ENCODE peak calls at places on chromosomes 7 and 10, in five cellular contexts. M, S, U, D and R are unnamed samples.

GRCh38 chr7:73937014-73937413 is 76.1 kb downstream of the TMEM270 start:
- DNase-seq in U (no peak), M (no peak), S (no peak), D (no peak), R (no peak)

GRCh38 chr7:41817386-41817785 is 114.5 kb upstream of the INHBA start:
- DNase-seq in M (no peak), U (no peak), D (peak; percentile 28), S (no peak), R (no peak)

GRCh38 chr10:132904814-132905649 is 37.3 kb downstream of the CFAP46 start:
- DNase-seq in S (no peak), M (peak; percentile 37), D (no peak), U (no peak), R (no peak)

GRCh38 chr10:31018977-31019376 is 12.7 kb downstream of the ZNF438 start:
- DNase-seq in M (no peak), S (no peak), U (no peak), D (no peak), R (no peak)

GRCh38 chr10:6058677-6059475 is 3.3 kb downstream of the IL2RA start:
- DNase-seq in U (no peak), S (no peak), D (no peak), M (no peak), R (no peak)

GRCh38 chr10:36574212-36574611 is 551.2 kb upstream of the ANKRD30A start:
- DNase-seq in S (no peak), M (no peak), U (peak; percentile 21), D (peak; percentile 31), R (no peak)

GRCh38 chr10:73998623-73999622 is 1.0 kb downstream of the VCL start:
- DNase-seq in U (peak; percentile 80), S (peak; percentile 71), M (peak; percentile 85), D (peak; percentile 75), R (peak; percentile 85)

GRCh38 chr10:5595591-5596590 is 70.5 kb downstream of the ASB13 start:
- DNase-seq in M (no peak), S (no peak), D (peak; percentile 71), U (no peak), R (no peak)

GRCh38 chr7:106737202-106737562 is 76.2 kb upstream of the CCDC71L start:
- DNase-seq in D (peak; percentile 78), M (no peak), S (no peak), U (no peak), R (no peak)

GRCh38 chr10:12221323-12222298 is 25.6 kb downstream of the CDC123 start:
- DNase-seq in S (no peak), M (no peak), U (no peak), D (peak; percentile 21), R (peak; percentile 45)

GRCh38 chr10:21975378-21975990 is 28.0 kb downstream of the DNAJC1 start:
- DNase-seq in U (no peak), D (no peak), M (no peak), S (no peak), R (no peak)

GRCh38 chr10:21184216-21184615 is 287.1 kb upstream of the NEBL start:
- DNase-seq in D (peak; percentile 59), U (peak; percentile 36), S (no peak), M (no peak), R (no peak)

GRCh38 chr7:117259626-117260025 is 63.2 kb downstream of the WNT2 start:
- DNase-seq in S (no peak), U (no peak), M (no peak), D (peak; percentile 48), R (no peak)

GRCh38 chr10:133271521-133272300 is 5.0 kb downstream of the ADAM8 start:
- DNase-seq in U (no peak), D (no peak), M (peak; percentile 79), S (no peak), R (no peak)

GRCh38 chr10:36730316-36730715 is 395.1 kb upstream of the ANKRD30A start:
- DNase-seq in U (no peak), D (no peak), S (no peak), M (no peak), R (no peak)

GRCh38 chr10:117532451-117533107 is 10.0 kb upstream of the EMX2 start:
- DNase-seq in U (no peak), S (no peak), M (no peak), D (no peak), R (no peak)

GRCh38 chr10:117532003-117532385 is 10.6 kb upstream of the EMX2 start:
- DNase-seq in U (no peak), M (no peak), S (no peak), D (no peak), R (no peak)

GRCh38 chr10:117535045-117535751 is 7.3 kb upstream of the EMX2 start:
- DNase-seq in U (no peak), M (no peak), D (no peak), S (peak; percentile 47), R (no peak)

GRCh38 chr10:117534321-117535044 is 8.1 kb upstream of the EMX2 start:
- DNase-seq in U (no peak), D (no peak), M (no peak), S (no peak), R (peak; percentile 30)

DNA sequence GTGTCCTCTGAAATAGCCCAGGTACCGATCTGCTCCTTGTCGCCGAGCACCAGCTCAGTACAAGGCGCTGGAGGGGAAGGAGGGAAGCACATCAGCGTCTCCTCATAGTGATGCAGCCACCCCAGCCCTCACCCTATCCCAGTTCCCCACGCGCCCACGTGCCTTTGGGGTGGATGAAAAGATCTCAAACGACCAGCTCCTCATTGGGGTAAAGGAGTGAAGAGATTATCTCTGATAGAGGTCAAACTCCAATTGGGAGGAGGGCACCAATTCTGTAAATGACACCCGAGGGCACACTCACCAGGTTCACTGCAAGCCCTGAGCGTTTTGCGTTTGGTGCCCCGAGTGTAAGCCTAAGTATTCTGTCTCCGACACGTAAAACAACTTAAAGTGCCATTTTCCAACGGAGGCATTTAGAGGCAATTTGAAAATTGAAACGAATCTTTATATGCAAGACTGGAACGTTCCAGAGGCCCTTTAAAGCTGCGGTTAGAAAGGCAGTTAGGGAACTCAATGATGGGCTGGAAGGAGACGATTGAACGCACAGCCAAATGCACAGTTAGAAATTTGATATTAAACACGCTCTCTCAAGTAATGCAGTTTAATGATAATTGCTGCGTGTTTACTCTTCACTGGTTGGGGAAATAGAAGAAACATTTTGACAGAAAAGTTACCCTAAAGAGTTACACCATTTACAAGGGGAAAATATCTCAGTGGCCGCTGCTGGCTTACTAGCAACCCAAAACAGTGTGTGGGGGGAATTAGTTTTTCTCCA is 8.9 kb upstream of the EMX2 start:
- DNase-seq in M (no peak), S (no peak), U (no peak), D (no peak), R (no peak)
- H3K27me3 ChIP-seq in M (peaks cover 100% of the 10 kb centered on the region), S (no peaks in the 10 kb centered on the region), U (peaks cover 4% of the 10 kb centered on the region), D (peaks cover 100% of the 10 kb centered on the region), R (no peaks in the 10 kb centered on the region)

GRCh38 chr10:119540038-119540437 is 2.5 kb downstream of the RGS10 start:
- DNase-seq in S (no peak), U (no peak), M (no peak), D (no peak), R (no peak)
- H3K4me1 ChIP-seq in S (peaks cover 5% of the 10 kb centered on the region), U (no peaks in the 10 kb centered on the region), M (peaks cover 53% of the 10 kb centered on the region), D (peaks cover 10% of the 10 kb centered on the region), R (peaks cover 5% of the 10 kb centered on the region)

GRCh38 chr7:6607651-6608051 is 7.8 kb upstream of the ZNF853 start:
- DNase-seq in U (no peak), M (no peak), S (no peak), D (no peak), R (no peak)

GRCh38 chr7:6608794-6609193 is 6.6 kb upstream of the ZNF853 start:
- DNase-seq in S (no peak), D (no peak), U (no peak), M (no peak), R (no peak)

GRCh38 chr7:6606866-6607583 is 8.4 kb upstream of the ZNF853 start:
- DNase-seq in S (no peak), U (no peak), M (no peak), D (no peak), R (no peak)

GRCh38 chr7:6604458-6604857 is 11.0 kb upstream of the ZNF853 start:
- DNase-seq in S (no peak), U (no peak), M (no peak), D (no peak), R (no peak)

GRCh38 chr7:6608081-6608480 is 7.3 kb upstream of the ZNF853 start:
- DNase-seq in S (no peak), M (no peak), U (no peak), D (no peak), R (no peak)
- H3K4me3 ChIP-seq in S (no peak overlapping the region), M (no peak overlapping the region), U (no peak overlapping the region), D (no peak overlapping the region), R (no peak overlapping the region)

DNA sequence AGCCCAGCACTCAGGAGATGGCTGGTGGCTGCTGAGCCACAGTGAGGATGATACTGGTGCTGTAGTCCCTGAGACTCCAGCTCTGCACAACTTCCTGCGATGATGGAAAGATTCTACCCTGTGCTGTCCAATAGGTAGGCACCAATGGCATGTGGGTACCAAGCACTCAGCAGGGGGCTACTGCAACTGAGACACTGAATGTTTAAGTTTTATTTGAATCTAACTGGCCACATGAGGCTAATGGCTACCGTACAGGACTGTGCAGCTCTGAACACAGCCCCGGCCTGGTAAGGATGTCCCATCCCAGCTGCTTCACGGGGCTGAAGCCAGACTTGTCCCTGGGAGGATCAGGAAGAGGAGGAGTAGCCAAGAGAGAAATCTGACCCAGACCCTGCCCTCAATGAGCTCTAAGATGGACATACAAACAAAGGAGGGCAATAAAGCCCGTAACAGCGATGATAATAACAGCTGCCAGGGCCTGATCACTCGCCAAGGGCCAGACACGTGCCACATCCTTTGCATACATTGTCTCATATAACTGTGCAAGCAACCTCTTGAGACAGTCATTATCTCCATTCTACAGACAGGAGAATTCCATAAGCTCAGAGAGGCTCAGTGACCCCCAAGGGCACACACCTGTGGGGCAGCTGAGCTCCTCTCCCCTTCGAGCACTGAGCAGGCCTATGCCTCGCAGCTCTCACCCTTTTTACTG is 3.8 kb downstream of the GPRIN2 start:
- DNase-seq in D (no peak), M (peak; percentile 74), S (peak; percentile 13), U (no peak), R (peak; percentile 45)
- H3K27me3 ChIP-seq in D (peaks cover 30% of the 10 kb centered on the region), M (peaks cover 60% of the 10 kb centered on the region), S (no peaks in the 10 kb centered on the region), U (no peaks in the 10 kb centered on the region), R (no peaks in the 10 kb centered on the region)